ENCODE peak calls at places on chromosomes 1 and 21, in seven cellular contexts. V, O, A, I, L, D and W are unnamed samples.

GRCh38 chr1:108719654-108720435 is 7.1 kb downstream of the FNDC7 start:
- DNase-seq in I (no peak), L (no peak), V (no peak), A (peak; percentile 90), O (peak; percentile 55), D (no peak), W (no peak)

GRCh38 chr1:98034505-98034904 is 113.7 kb upstream of the DPYD start:
- DNase-seq in A (peak; percentile 59), I (no peak), D (no peak), V (no peak), L (no peak), O (no peak), W (no peak)

GRCh38 chr1:24418898-24419628 is 3.5 kb downstream of the NIPAL3 start:
- DNase-seq in A (peak; percentile 38), O (peak; percentile 46), I (no peak), L (no peak), V (peak; percentile 20), D (no peak), W (no peak)

GRCh38 chr1:111906111-111906510 is 83.4 kb downstream of the KCND3 start:
- DNase-seq in D (no peak), O (no peak), V (no peak), L (no peak), A (no peak), I (no peak), W (no peak)

GRCh38 chr1:216457356-216457755 is 34.1 kb upstream of the USH2A start:
- DNase-seq in I (no peak), D (no peak), L (peak; percentile 17), V (no peak), O (no peak), A (peak; percentile 55), W (no peak)

GRCh38 chr1:2934642-2935081 is 86.6 kb upstream of the ACTRT2 start:
- DNase-seq in L (no peak), D (no peak), A (no peak), I (no peak), V (no peak), O (no peak), W (no peak)

GRCh38 chr1:171910786-171911185 is 69.5 kb downstream of the DNM3 start:
- DNase-seq in V (no peak), I (no peak), A (no peak), O (no peak), D (no peak), L (no peak), W (no peak)

GRCh38 chr1:152479792-152480595 is 30.6 kb upstream of the LCE5A start:
- DNase-seq in D (no peak), V (peak; percentile 41), O (peak; percentile 35), I (no peak), A (peak; percentile 10), L (no peak), W (peak; percentile 45)

GRCh38 chr1:94384485-94385353 is 33.5 kb upstream of the ABCD3 start:
- DNase-seq in D (no peak), L (peak; percentile 58), I (no peak), O (no peak), A (no peak), V (no peak), W (peak; percentile 66)

GRCh38 chr21:43644609-43645008 is 14.7 kb downstream of the HSF2BP start:
- DNase-seq in D (no peak), V (no peak), O (no peak), I (no peak), L (no peak), A (peak; percentile 67), W (no peak)

GRCh38 chr1:116330342-116330652 is 42.7 kb upstream of the ATP1A1 start:
- DNase-seq in L (no peak), V (no peak), A (no peak), O (no peak), D (no peak), I (no peak), W (no peak)

DNA sequence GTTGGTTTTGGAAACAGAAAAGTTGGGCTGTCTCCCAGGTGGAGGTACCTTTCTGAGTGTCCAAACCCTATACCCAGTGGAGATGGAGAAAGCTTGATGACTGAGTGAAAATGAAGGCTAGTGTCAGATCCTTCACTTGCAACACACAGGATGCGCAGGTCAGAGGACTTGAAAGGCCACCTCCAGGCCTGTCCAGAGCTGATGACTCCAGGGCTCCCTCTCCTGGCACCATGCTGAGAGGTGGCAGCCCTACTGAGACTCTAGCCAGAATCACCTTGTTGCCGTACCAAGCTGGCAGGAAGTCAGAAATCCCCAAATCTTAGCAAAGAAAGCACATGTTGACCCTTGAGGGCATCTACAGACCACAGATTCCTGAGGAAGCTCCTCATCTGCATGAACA is 16.4 kb downstream of the KNCN start:
- DNase-seq in L (peak; percentile 51), I (no peak), D (no peak), O (peak; percentile 65), V (no peak), A (no peak), W (peak; percentile 65)
- H3K27me3 ChIP-seq in L (peaks cover 54% of the 10 kb centered on the region), I (peaks cover 49% of the 10 kb centered on the region), D (no peaks in the 10 kb centered on the region), O (peaks cover 7% of the 10 kb centered on the region), V (peaks cover 4% of the 10 kb centered on the region), A (peaks cover 56% of the 10 kb centered on the region), W (no peaks in the 10 kb centered on the region)

DNA sequence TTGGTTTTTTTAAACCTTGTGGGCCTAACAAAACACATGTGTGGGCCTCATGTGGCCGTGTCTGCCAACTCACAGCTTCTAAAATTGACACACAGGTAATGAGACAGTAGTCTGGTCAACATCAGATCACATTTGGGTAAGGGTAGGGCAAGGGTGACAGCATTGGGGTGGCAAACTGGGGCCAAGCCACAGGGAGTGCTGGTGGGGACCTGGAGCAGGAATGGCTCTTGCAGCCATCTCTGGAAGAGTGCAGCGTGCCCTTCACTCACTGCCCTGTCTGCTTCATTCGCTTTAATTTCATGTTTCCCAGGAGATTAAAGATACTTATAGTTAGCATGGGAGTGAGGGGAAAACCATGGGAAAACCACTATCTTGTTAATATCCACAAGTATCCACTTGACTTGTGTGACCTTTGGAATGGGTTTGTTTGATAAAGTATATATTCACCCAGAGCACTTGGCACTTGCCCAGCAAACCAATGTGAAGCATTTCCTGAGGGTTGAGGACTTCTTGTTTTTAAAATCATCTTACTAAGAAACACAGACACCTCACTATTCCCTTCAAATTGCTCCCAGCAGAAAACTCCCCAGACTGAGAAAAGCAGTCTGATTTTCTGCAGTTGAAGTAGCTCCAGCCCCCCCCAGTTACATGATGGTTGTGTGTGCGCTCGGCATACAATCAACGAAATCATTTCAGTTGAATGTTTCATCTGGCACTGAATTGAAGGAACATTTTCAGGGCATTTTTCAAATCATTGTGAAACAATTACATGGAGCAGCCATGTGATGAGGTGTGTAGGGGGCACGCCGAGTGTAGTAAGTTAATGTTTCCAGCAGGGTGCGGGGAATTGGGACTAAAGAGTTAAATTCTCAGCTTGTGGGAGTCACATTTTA is 175.7 kb downstream of the VPS13D start:
- DNase-seq in L (peak; percentile 89), O (no peak), A (peak; percentile 36), V (no peak), I (no peak), D (no peak), W (no peak)
- TF ChIP-seq CTCF in L (peak; percentile 50), O (no peak), A (no peak), V (no peak), I (no peak), D (no peak), W (no peak)

GRCh38 chr1:18722270-18722669 is 91.6 kb downstream of the PAX7 start:
- DNase-seq in L (no peak), V (no peak), I (no peak), A (no peak), O (no peak), D (no peak), W (no peak)

GRCh38 chr1:18721776-18722175 is 91.1 kb downstream of the PAX7 start:
- DNase-seq in L (no peak), I (no peak), V (no peak), O (no peak), A (no peak), D (no peak), W (no peak)

GRCh38 chr1:18716785-18717678 is 86.4 kb downstream of the PAX7 start:
- DNase-seq in I (no peak), A (no peak), L (peak; percentile 44), V (no peak), D (no peak), O (no peak), W (no peak)

GRCh38 chr1:18721066-18721465 is 90.4 kb downstream of the PAX7 start:
- DNase-seq in O (no peak), L (no peak), I (no peak), A (no peak), V (no peak), D (no peak), W (no peak)

GRCh38 chr1:18719786-18720436 is 89.3 kb downstream of the PAX7 start:
- DNase-seq in I (no peak), O (no peak), A (no peak), L (no peak), D (no peak), V (no peak), W (no peak)
- H3K27me3 ChIP-seq in I (peaks cover 100% of the 10 kb centered on the region), O (peaks cover 61% of the 10 kb centered on the region), A (peaks cover 38% of the 10 kb centered on the region), L (peaks cover 55% of the 10 kb centered on the region), D (peaks cover 31% of the 10 kb centered on the region), V (peaks cover 85% of the 10 kb centered on the region), W (no peaks in the 10 kb centered on the region)

GRCh38 chr1:203326830-203327683 is 21.7 kb downstream of the BTG2 start:
- DNase-seq in V (peak; percentile 93), A (peak; percentile 79), L (peak; percentile 95), I (peak; percentile 95), O (peak; percentile 94), D (peak; percentile 95), W (peak; percentile 95)

GRCh38 chr1:203325418-203326091 is 20.2 kb downstream of the BTG2 start:
- DNase-seq in V (no peak), I (peak; percentile 69), L (no peak), A (no peak), D (peak; percentile 58), O (no peak), W (no peak)

GRCh38 chr1:203327684-203328457 is 22.6 kb downstream of the BTG2 start:
- DNase-seq in I (peak; percentile 60), O (no peak), L (peak; percentile 50), A (peak; percentile 53), D (no peak), V (peak; percentile 89), W (no peak)

GRCh38 chr1:203331224-203331623 is 19.7 kb downstream of the FMOD start:
- DNase-seq in D (no peak), O (no peak), I (no peak), L (no peak), V (no peak), A (no peak), W (no peak)

GRCh38 chr1:203328714-203329122 is 22.2 kb downstream of the FMOD start:
- DNase-seq in D (no peak), I (no peak), V (no peak), O (no peak), L (peak; percentile 54), A (no peak), W (no peak)
- TF ChIP-seq CTCF in D (no peak), I (no peak), V (no peak), O (no peak), L (no peak), A (no peak), W (peak; percentile 40)

GRCh38 chr1:242824435-242824834 is 299.9 kb upstream of the PLD5 start:
- DNase-seq in A (no peak), D (no peak), I (no peak), O (peak; percentile 9), V (no peak), L (no peak), W (peak; percentile 49)
- H3K27me3 ChIP-seq in A (no peaks in the 10 kb centered on the region), D (no peaks in the 10 kb centered on the region), I (no peaks in the 10 kb centered on the region), O (no peaks in the 10 kb centered on the region), V (no peaks in the 10 kb centered on the region), L (no peaks in the 10 kb centered on the region), W (no peaks in the 10 kb centered on the region)

DNA sequence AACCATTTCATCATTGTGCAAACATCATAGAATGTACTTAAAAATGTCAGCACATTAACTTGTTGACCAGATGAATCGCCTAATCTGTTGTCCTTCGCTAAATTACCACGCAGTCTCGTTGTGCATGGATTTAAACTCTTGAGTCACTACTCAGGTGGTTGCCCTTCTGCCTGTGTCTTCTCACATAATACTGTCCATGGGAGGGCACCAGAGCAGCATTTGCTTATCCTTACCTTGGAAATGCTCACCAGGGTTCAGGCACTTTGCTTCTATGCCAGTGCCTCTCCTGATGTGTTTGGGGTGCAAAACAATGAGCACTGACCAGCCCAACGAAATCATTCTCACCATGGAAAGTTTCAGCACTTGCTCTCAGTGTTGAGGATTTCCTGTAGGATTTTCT is 559.9 kb downstream of the RWDD3 start:
- DNase-seq in L (peak; percentile 33), I (no peak), O (no peak), V (no peak), A (no peak), D (no peak), W (no peak)
- TF ChIP-seq CTCF in L (no peak), I (no peak), O (peak; percentile 32), V (no peak), A (peak; percentile 13), D (no peak), W (no peak)